ENCODE peak calls at places on chromosomes 12 and 14, in five cellular contexts. G is CD4-positive, CD25-positive, alpha-beta regulatory T cell; M is CD8-positive, alpha-beta memory T cell; K is gastrocnemius medialis; Z is GM23248. W is an unnamed sample.

GRCh38 chr12:18643673-18644072 is 94.1 kb downstream of the PLCZ1 start:
- DNase-seq in G (no peak), M (no peak), K (no peak), Z (peak; percentile 15), W (no peak)

GRCh38 chr14:88411039-88411438 is 25.6 kb downstream of the SPATA7 start:
- DNase-seq in G (no peak), M (no peak), K (no peak), Z (no peak), W (no peak)

GRCh38 chr12:52259850-52260249 is 14.6 kb upstream of the KRT86 start:
- DNase-seq in G (no peak), M (no peak), K (no peak), Z (no peak), W (no peak)

GRCh38 chr12:66662729-66663128 is 16.1 kb downstream of the GRIP1 start:
- DNase-seq in G (no peak), M (no peak), K (no peak), Z (peak; percentile 36), W (no peak)

GRCh38 chr14:56715938-56716337 is 94.3 kb downstream of the OTX2 start:
- DNase-seq in G (no peak), M (no peak), K (no peak), Z (peak; percentile 1), W (no peak)

GRCh38 chr12:31023271-31023724 is 50.4 kb upstream of the DDX11 start:
- DNase-seq in G (no peak), M (no peak), K (no peak), Z (no peak), W (no peak)

GRCh38 chr12:77010637-77011548 is 54.5 kb downstream of the E2F7 start:
- DNase-seq in G (peak; percentile 41), M (peak; percentile 29), K (peak; percentile 40), Z (peak; percentile 77), W (peak; percentile 68)

GRCh38 chr14:56004807-56005579 is 113.2 kb upstream of the PELI2 start:
- DNase-seq in G (peak; percentile 49), M (peak; percentile 2), K (no peak), Z (peak; percentile 92), W (peak; percentile 26)

GRCh38 chr12:89991807-89992206 is 283.2 kb upstream of the ATP2B1 start:
- DNase-seq in G (no peak), M (no peak), K (no peak), Z (no peak), W (no peak)

GRCh38 chr12:70070494-70071007 is 172.7 kb upstream of the CNOT2 start:
- DNase-seq in G (no peak), M (no peak), K (no peak), Z (peak; percentile 1), W (no peak)

GRCh38 chr14:105925615-105926414 is 399.4 kb downstream of the TMEM121 start:
- DNase-seq in G (no peak), M (no peak), K (no peak), Z (no peak), W (peak; percentile 16)

GRCh38 chr14:29216774-29217232 is 450.2 kb downstream of the FOXG1 start:
- DNase-seq in G (no peak), M (no peak), K (no peak), Z (peak; percentile 20), W (no peak)

GRCh38 chr14:23481362-23481970 is 12.0 kb downstream of the NGDN start:
- DNase-seq in G (no peak), M (no peak), K (no peak), Z (peak; percentile 45), W (no peak)

GRCh38 chr14:68941820-68942219 is 37.3 kb downstream of the ACTN1 start:
- DNase-seq in G (no peak), M (no peak), K (peak; percentile 49), Z (peak; percentile 94), W (peak; percentile 95)

GRCh38 chr12:27180862-27181261 is 63.2 kb upstream of the STK38L start:
- DNase-seq in G (no peak), M (no peak), K (no peak), Z (peak; percentile 35), W (no peak)

GRCh38 chr14:24852312-24853060 is 197.5 kb downstream of the STXBP6 start:
- DNase-seq in G (no peak), M (no peak), K (no peak), Z (no peak), W (no peak)

GRCh38 chr12:107400686-107401447 is 284.7 kb upstream of the PWP1 start:
- DNase-seq in G (no peak), M (no peak), K (no peak), Z (peak; percentile 76), W (peak; percentile 64)

GRCh38 chr12:89951050-89951693 is 242.5 kb upstream of the ATP2B1 start:
- DNase-seq in G (peak; percentile 10), M (no peak), K (no peak), Z (peak; percentile 79), W (no peak)

GRCh38 chr14:96187216-96188050 is 17.2 kb upstream of the BDKRB2 start:
- DNase-seq in G (no peak), M (no peak), K (no peak), Z (no peak), W (no peak)

GRCh38 chr12:109802828-109803227 is 30.4 kb downstream of the TRPV4 start:
- DNase-seq in G (no peak), M (no peak), K (no peak), Z (no peak), W (no peak)
- H3K27ac ChIP-seq in G (no peak overlapping the region), M (no peak overlapping the region), K (no peak overlapping the region), Z (no peak overlapping the region), W (no peak overlapping the region)

DNA sequence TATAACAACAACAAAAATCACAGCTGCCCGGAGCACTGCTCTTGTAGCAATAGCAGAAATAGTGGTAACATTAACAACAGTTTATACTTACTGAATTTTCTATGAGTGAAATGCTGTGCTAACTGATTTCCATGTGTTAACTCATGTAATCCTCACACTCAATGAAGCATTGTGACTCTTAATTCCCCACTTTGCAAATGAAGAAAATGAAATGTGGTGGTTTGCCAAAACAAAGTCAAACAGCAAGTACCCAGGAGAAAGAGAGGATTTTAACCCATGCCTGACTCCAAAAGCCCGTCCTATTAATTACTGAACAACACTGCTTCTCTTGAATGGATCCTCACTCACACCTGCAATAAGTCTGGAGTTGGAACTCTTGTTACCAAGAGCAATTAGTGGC is 123.5 kb downstream of the MED13L start:
- DNase-seq in G (no peak), M (no peak), K (no peak), Z (no peak), W (no peak)
- H3K4me1 ChIP-seq in G (peaks cover 6% of the 10 kb centered on the region), M (peaks cover 17% of the 10 kb centered on the region), K (peaks cover 67% of the 10 kb centered on the region), Z (peaks cover 31% of the 10 kb centered on the region), W (no peaks in the 10 kb centered on the region)

DNA sequence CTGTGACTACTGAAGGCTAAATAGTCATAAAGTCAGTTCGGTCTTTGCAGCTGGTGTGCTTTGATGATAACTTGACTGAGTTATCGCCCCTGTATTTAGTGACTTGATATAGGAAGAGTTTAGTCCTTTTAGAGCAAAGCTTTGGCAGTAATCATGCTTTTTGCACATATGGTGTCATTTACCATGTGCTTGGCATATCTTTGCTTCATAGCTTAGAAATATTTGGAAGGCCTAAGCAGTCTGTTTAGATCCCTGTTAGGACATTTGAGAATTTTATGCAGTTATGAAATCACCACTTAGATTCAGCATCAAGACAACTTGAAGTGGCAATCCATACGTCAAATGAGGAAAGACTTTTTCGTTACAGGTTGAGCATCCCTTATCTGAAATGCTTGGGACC is 31.6 kb downstream of the POLR3B start:
- DNase-seq in G (no peak), M (no peak), K (no peak), Z (no peak), W (no peak)
- H3K36me3 ChIP-seq in G (peaks cover 5% of the 10 kb centered on the region), M (no peaks in the 10 kb centered on the region), K (peaks cover 7% of the 10 kb centered on the region), Z (peaks cover 14% of the 10 kb centered on the region), W (peaks cover 13% of the 10 kb centered on the region)

DNA sequence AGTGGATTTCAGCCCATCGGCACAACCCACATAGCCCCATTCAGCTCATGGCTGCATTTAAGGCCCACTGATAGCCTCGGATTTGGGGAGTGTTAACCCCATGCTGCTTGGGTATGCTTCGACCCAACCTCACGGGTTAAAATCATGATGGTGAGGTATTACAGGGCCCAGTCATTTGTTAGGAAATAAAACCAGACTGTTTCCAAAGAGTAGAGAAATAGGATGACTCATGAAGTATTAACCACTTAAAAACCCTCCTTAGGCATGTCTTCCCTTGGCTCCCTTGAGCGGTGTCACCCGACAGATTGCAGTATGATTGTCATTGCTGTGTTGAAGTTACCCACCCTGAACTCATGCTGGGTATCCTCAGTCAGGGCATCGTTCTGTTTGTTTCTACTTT is 289.1 kb downstream of the CACNA1C start:
- DNase-seq in G (no peak), M (no peak), K (peak; percentile 55), Z (peak; percentile 87), W (no peak)
- H3K27ac ChIP-seq in G (no peak overlapping the region), M (no peak overlapping the region), K (peak overlapping the region; percentile 65), Z (peak overlapping the region; percentile 41), W (peak overlapping the region; percentile 63)

W was measured in tibial artery.